ENCODE peak calls at places on chromosome 6, in five cellular contexts. One of them, this sample, is unnamed.

GRCh38 chr6:33392168-33392947 is 735 bp downstream of the KIFC1 start:
- DNase-seq in left cardiac atrium: no peak
- DNase-seq in kidney glomerular epithelial cell: no peak
- DNase-seq in SW480: no peak
- DNase-seq in anterior cingulate cortex: no peak
- DNase-seq in this sample: no peak

GRCh38 chr6:155181498-155181897 is 82.3 kb upstream of the CLDN20 start:
- DNase-seq in left cardiac atrium: no peak
- DNase-seq in kidney glomerular epithelial cell: no peak
- DNase-seq in SW480: no peak
- DNase-seq in anterior cingulate cortex: no peak
- DNase-seq in this sample: no peak

GRCh38 chr6:117265425-117266266 is at the start of gene VGLL2:
- DNase-seq in left cardiac atrium: peak; percentile 49
- DNase-seq in kidney glomerular epithelial cell: peak; percentile 4
- DNase-seq in SW480: peak; percentile 30
- DNase-seq in anterior cingulate cortex: no peak
- DNase-seq in this sample: no peak

GRCh38 chr6:97009781-97010492 is 85.4 kb downstream of the KLHL32 start:
- DNase-seq in left cardiac atrium: no peak
- DNase-seq in kidney glomerular epithelial cell: no peak
- DNase-seq in SW480: no peak
- DNase-seq in anterior cingulate cortex: no peak
- DNase-seq in this sample: no peak

GRCh38 chr6:30101939-30102700 is 10.8 kb downstream of the TRIM31 start:
- DNase-seq in left cardiac atrium: peak; percentile 95
- DNase-seq in kidney glomerular epithelial cell: peak; percentile 55
- DNase-seq in SW480: peak; percentile 88
- DNase-seq in anterior cingulate cortex: peak; percentile 35
- DNase-seq in this sample: peak; percentile 93

GRCh38 chr6:44457606-44458005 is 70.1 kb downstream of the CDC5L start:
- DNase-seq in left cardiac atrium: no peak
- DNase-seq in kidney glomerular epithelial cell: no peak
- DNase-seq in SW480: no peak
- DNase-seq in anterior cingulate cortex: no peak
- DNase-seq in this sample: no peak

GRCh38 chr6:132228894-132229293 is 172.4 kb downstream of the MOXD1 start:
- DNase-seq in left cardiac atrium: no peak
- DNase-seq in kidney glomerular epithelial cell: peak; percentile 46
- DNase-seq in SW480: no peak
- DNase-seq in anterior cingulate cortex: no peak
- DNase-seq in this sample: no peak

GRCh38 chr6:118377711-118378414 is 170.2 kb upstream of the PLN start:
- DNase-seq in left cardiac atrium: peak; percentile 55
- DNase-seq in kidney glomerular epithelial cell: no peak
- DNase-seq in SW480: no peak
- DNase-seq in anterior cingulate cortex: no peak
- DNase-seq in this sample: no peak

GRCh38 chr6:127515234-127515793 is 3.8 kb downstream of the MTCL3 start:
- DNase-seq in left cardiac atrium: no peak
- DNase-seq in kidney glomerular epithelial cell: no peak
- DNase-seq in SW480: no peak
- DNase-seq in anterior cingulate cortex: no peak
- DNase-seq in this sample: no peak

GRCh38 chr6:104955491-104955890 is 1.4 kb upstream of the LIN28B start:
- DNase-seq in left cardiac atrium: no peak
- DNase-seq in kidney glomerular epithelial cell: no peak
- DNase-seq in SW480: no peak
- DNase-seq in anterior cingulate cortex: no peak
- DNase-seq in this sample: no peak

GRCh38 chr6:155090166-155090565 is 95.1 kb downstream of the TIAM2 start:
- DNase-seq in left cardiac atrium: no peak
- DNase-seq in kidney glomerular epithelial cell: peak; percentile 46
- DNase-seq in SW480: no peak
- DNase-seq in anterior cingulate cortex: no peak
- DNase-seq in this sample: no peak

GRCh38 chr6:151669208-151669560 is 138.3 kb upstream of the ESR1 start:
- DNase-seq in left cardiac atrium: no peak
- DNase-seq in kidney glomerular epithelial cell: no peak
- DNase-seq in SW480: no peak
- DNase-seq in anterior cingulate cortex: no peak
- DNase-seq in this sample: no peak

GRCh38 chr6:156687875-156688549 is 89.2 kb upstream of the ARID1B start:
- DNase-seq in left cardiac atrium: peak; percentile 45
- DNase-seq in kidney glomerular epithelial cell: no peak
- DNase-seq in SW480: peak; percentile 7
- DNase-seq in anterior cingulate cortex: no peak
- DNase-seq in this sample: peak; percentile 12

GRCh38 chr6:24856954-24857670 is 58.4 kb upstream of the ARMH2 start:
- DNase-seq in left cardiac atrium: no peak
- DNase-seq in kidney glomerular epithelial cell: no peak
- DNase-seq in SW480: no peak
- DNase-seq in anterior cingulate cortex: peak; percentile 8
- DNase-seq in this sample: no peak

GRCh38 chr6:83183082-83183828 is 9.8 kb downstream of the PGM3 start:
- DNase-seq in left cardiac atrium: peak; percentile 49
- DNase-seq in kidney glomerular epithelial cell: peak; percentile 32
- DNase-seq in SW480: no peak
- DNase-seq in anterior cingulate cortex: no peak
- DNase-seq in this sample: no peak

GRCh38 chr6:4351857-4352669 is 216.7 kb upstream of the ECI2 start:
- DNase-seq in left cardiac atrium: peak; percentile 85
- DNase-seq in kidney glomerular epithelial cell: peak; percentile 74
- DNase-seq in SW480: peak; percentile 57
- DNase-seq in anterior cingulate cortex: peak; percentile 55
- DNase-seq in this sample: peak; percentile 72

GRCh38 chr6:125974214-125974866 is 12.0 kb upstream of the TRMT11 start:
- DNase-seq in left cardiac atrium: no peak
- DNase-seq in kidney glomerular epithelial cell: peak; percentile 65
- DNase-seq in SW480: peak; percentile 54
- DNase-seq in anterior cingulate cortex: no peak
- DNase-seq in this sample: no peak

GRCh38 chr6:7234547-7234946 is 78.5 kb downstream of the SSR1 start:
- DNase-seq in left cardiac atrium: no peak
- DNase-seq in kidney glomerular epithelial cell: no peak
- DNase-seq in SW480: no peak
- DNase-seq in anterior cingulate cortex: no peak
- DNase-seq in this sample: no peak

GRCh38 chr6:113122060-113122459 is 735.1 kb upstream of the MARCKS start:
- DNase-seq in left cardiac atrium: no peak
- DNase-seq in kidney glomerular epithelial cell: peak; percentile 96
- DNase-seq in SW480: peak; percentile 27
- DNase-seq in anterior cingulate cortex: no peak
- DNase-seq in this sample: no peak

GRCh38 chr6:105192707-105193465 is 13.1 kb upstream of the POPDC3 start:
- DNase-seq in left cardiac atrium: no peak
- DNase-seq in kidney glomerular epithelial cell: peak; percentile 12
- DNase-seq in SW480: no peak
- DNase-seq in anterior cingulate cortex: no peak
- DNase-seq in this sample: no peak

GRCh38 chr6:31578461-31579118 is 3.2 kb downstream of the TNF start:
- DNase-seq in left cardiac atrium: no peak
- DNase-seq in kidney glomerular epithelial cell: peak; percentile 76
- DNase-seq in SW480: peak; percentile 46
- DNase-seq in anterior cingulate cortex: no peak
- DNase-seq in this sample: no peak

GRCh38 chr6:42101186-42101657 is 41.2 kb downstream of the C6orf132 start:
- DNase-seq in left cardiac atrium: no peak
- DNase-seq in kidney glomerular epithelial cell: no peak
- DNase-seq in SW480: no peak
- DNase-seq in anterior cingulate cortex: no peak
- DNase-seq in this sample: no peak

GRCh38 chr6:70547313-70547712 is 19.4 kb upstream of the SDHAF4 start:
- DNase-seq in left cardiac atrium: no peak
- DNase-seq in kidney glomerular epithelial cell: peak; percentile 23
- DNase-seq in SW480: peak; percentile 2
- DNase-seq in anterior cingulate cortex: no peak
- DNase-seq in this sample: no peak

GRCh38 chr6:47288245-47289090 is 21.2 kb downstream of the TNFRSF21 start:
- DNase-seq in left cardiac atrium: no peak
- DNase-seq in kidney glomerular epithelial cell: no peak
- DNase-seq in SW480: no peak
- DNase-seq in anterior cingulate cortex: no peak
- DNase-seq in this sample: no peak

GRCh38 chr6:135251416-135251815 is 70.3 kb downstream of the MYB start:
- DNase-seq in left cardiac atrium: no peak
- DNase-seq in kidney glomerular epithelial cell: no peak
- DNase-seq in SW480: peak; percentile 27
- DNase-seq in anterior cingulate cortex: no peak
- DNase-seq in this sample: no peak

GRCh38 chr6:13764996-13765395 is 49.4 kb downstream of the MCUR1 start:
- DNase-seq in left cardiac atrium: no peak
- DNase-seq in kidney glomerular epithelial cell: no peak
- DNase-seq in SW480: no peak
- DNase-seq in anterior cingulate cortex: no peak
- DNase-seq in this sample: no peak

GRCh38 chr6:4518506-4518905 is 257.7 kb upstream of the CDYL start:
- DNase-seq in left cardiac atrium: no peak
- DNase-seq in kidney glomerular epithelial cell: no peak
- DNase-seq in SW480: no peak
- DNase-seq in anterior cingulate cortex: no peak
- DNase-seq in this sample: no peak

GRCh38 chr6:44661221-44661609 is 273.7 kb downstream of the CDC5L start:
- DNase-seq in left cardiac atrium: no peak
- DNase-seq in kidney glomerular epithelial cell: peak; percentile 89
- DNase-seq in SW480: no peak
- DNase-seq in anterior cingulate cortex: no peak
- DNase-seq in this sample: no peak